ENCODE peak calls at places on chromosomes 11 and 22, in ten cellular contexts. One of them, this sample, is unnamed.

GRCh38 chr11:69638941-69639681 is 1.8 kb upstream of the CCND1 start:
- DNase-seq in HT-29: peak
- DNase-seq in thoracic aorta: peak
- DNase-seq in naive thymus-derived CD4-positive, alpha-beta T cell: no peak
- DNase-seq in NCI-H1092: peak
- DNase-seq in SHP77 treated with DMSO at 0.1 percent for 48 hours: peak
- DNase-seq in NCI-H460: peak
- DNase-seq in mesenchymal stem cell: peak
- DNase-seq in astrocyte of the hippocampus: peak
- DNase-seq in BE2C: peak
- DNase-seq in this sample: peak

GRCh38 chr11:66510271-66510989 is at the start of gene BBS1:
- DNase-seq in SHP77 treated with DMSO at 0.1 percent for 48 hours: peak
- DNase-seq in thoracic aorta: peak
- DNase-seq in astrocyte of the hippocampus: peak
- DNase-seq in mesenchymal stem cell: peak
- DNase-seq in NCI-H460: peak
- DNase-seq in naive thymus-derived CD4-positive, alpha-beta T cell: peak
- DNase-seq in NCI-H1092: peak
- DNase-seq in HT-29: peak
- DNase-seq in BE2C: peak
- DNase-seq in this sample: peak

GRCh38 chr11:50155508-50155907 is 122.8 kb downstream of the OR4C45 start:
- DNase-seq in astrocyte of the hippocampus: no peak
- DNase-seq in HT-29: no peak
- DNase-seq in BE2C: no peak
- DNase-seq in naive thymus-derived CD4-positive, alpha-beta T cell: no peak
- DNase-seq in NCI-H1092: no peak
- DNase-seq in SHP77 treated with DMSO at 0.1 percent for 48 hours: no peak
- DNase-seq in thoracic aorta: no peak
- DNase-seq in NCI-H460: no peak
- DNase-seq in mesenchymal stem cell: no peak
- DNase-seq in this sample: no peak

GRCh38 chr11:95517453-95517852 is 272.1 kb downstream of the FAM76B start:
- DNase-seq in SHP77 treated with DMSO at 0.1 percent for 48 hours: no peak
- DNase-seq in astrocyte of the hippocampus: no peak
- DNase-seq in HT-29: no peak
- DNase-seq in naive thymus-derived CD4-positive, alpha-beta T cell: no peak
- DNase-seq in NCI-H460: no peak
- DNase-seq in mesenchymal stem cell: peak
- DNase-seq in BE2C: no peak
- DNase-seq in thoracic aorta: no peak
- DNase-seq in NCI-H1092: no peak
- DNase-seq in this sample: no peak

GRCh38 chr22:46013460-46014416 is 36.8 kb upstream of the WNT7B start:
- DNase-seq in NCI-H460: peak
- DNase-seq in naive thymus-derived CD4-positive, alpha-beta T cell: peak
- DNase-seq in thoracic aorta: peak
- DNase-seq in BE2C: peak
- DNase-seq in SHP77 treated with DMSO at 0.1 percent for 48 hours: peak
- DNase-seq in HT-29: peak
- DNase-seq in mesenchymal stem cell: peak
- DNase-seq in NCI-H1092: peak
- DNase-seq in astrocyte of the hippocampus: peak
- DNase-seq in this sample: peak

GRCh38 chr11:18836415-18836814 is 44.8 kb upstream of the PTPN5 start:
- DNase-seq in naive thymus-derived CD4-positive, alpha-beta T cell: no peak
- DNase-seq in thoracic aorta: no peak
- DNase-seq in BE2C: no peak
- DNase-seq in HT-29: no peak
- DNase-seq in SHP77 treated with DMSO at 0.1 percent for 48 hours: no peak
- DNase-seq in astrocyte of the hippocampus: peak
- DNase-seq in NCI-H1092: no peak
- DNase-seq in mesenchymal stem cell: peak
- DNase-seq in NCI-H460: no peak
- DNase-seq in this sample: no peak

GRCh38 chr11:107857550-107858216 is 904 bp downstream of the SLC35F2 start:
- DNase-seq in HT-29: no peak
- DNase-seq in naive thymus-derived CD4-positive, alpha-beta T cell: no peak
- DNase-seq in NCI-H460: peak
- DNase-seq in SHP77 treated with DMSO at 0.1 percent for 48 hours: no peak
- DNase-seq in mesenchymal stem cell: peak
- DNase-seq in astrocyte of the hippocampus: no peak
- DNase-seq in NCI-H1092: no peak
- DNase-seq in BE2C: peak
- DNase-seq in thoracic aorta: no peak
- DNase-seq in this sample: peak

GRCh38 chr11:76208829-76209670 is 2.7 kb upstream of the WNT11 start:
- DNase-seq in NCI-H1092: peak
- DNase-seq in SHP77 treated with DMSO at 0.1 percent for 48 hours: peak
- DNase-seq in naive thymus-derived CD4-positive, alpha-beta T cell: peak
- DNase-seq in NCI-H460: peak
- DNase-seq in HT-29: peak
- DNase-seq in astrocyte of the hippocampus: peak
- DNase-seq in BE2C: peak
- DNase-seq in thoracic aorta: no peak
- DNase-seq in mesenchymal stem cell: peak
- DNase-seq in this sample: no peak

GRCh38 chr11:91730620-91731019 is 494.0 kb upstream of the FAT3 start:
- DNase-seq in HT-29: no peak
- DNase-seq in SHP77 treated with DMSO at 0.1 percent for 48 hours: no peak
- DNase-seq in mesenchymal stem cell: no peak
- DNase-seq in thoracic aorta: no peak
- DNase-seq in NCI-H460: no peak
- DNase-seq in astrocyte of the hippocampus: no peak
- DNase-seq in NCI-H1092: no peak
- DNase-seq in naive thymus-derived CD4-positive, alpha-beta T cell: no peak
- DNase-seq in BE2C: no peak
- DNase-seq in this sample: no peak

GRCh38 chr11:2212411-2213251 is 41.0 kb upstream of the TH start:
- DNase-seq in thoracic aorta: no peak
- DNase-seq in mesenchymal stem cell: no peak
- DNase-seq in BE2C: no peak
- DNase-seq in NCI-H460: no peak
- DNase-seq in astrocyte of the hippocampus: no peak
- DNase-seq in NCI-H1092: no peak
- DNase-seq in HT-29: no peak
- DNase-seq in naive thymus-derived CD4-positive, alpha-beta T cell: no peak
- DNase-seq in SHP77 treated with DMSO at 0.1 percent for 48 hours: no peak
- DNase-seq in this sample: no peak

GRCh38 chr11:14672635-14673034 is 29.0 kb downstream of the PDE3B start:
- DNase-seq in BE2C: no peak
- DNase-seq in thoracic aorta: no peak
- DNase-seq in SHP77 treated with DMSO at 0.1 percent for 48 hours: no peak
- DNase-seq in mesenchymal stem cell: peak
- DNase-seq in astrocyte of the hippocampus: no peak
- DNase-seq in NCI-H460: no peak
- DNase-seq in naive thymus-derived CD4-positive, alpha-beta T cell: no peak
- DNase-seq in NCI-H1092: no peak
- DNase-seq in HT-29: no peak
- DNase-seq in this sample: no peak

GRCh38 chr11:119025099-119025473 is 5.6 kb downstream of the SLC37A4 start:
- DNase-seq in SHP77 treated with DMSO at 0.1 percent for 48 hours: no peak
- DNase-seq in mesenchymal stem cell: no peak
- DNase-seq in HT-29: no peak
- DNase-seq in thoracic aorta: no peak
- DNase-seq in BE2C: no peak
- DNase-seq in astrocyte of the hippocampus: no peak
- DNase-seq in NCI-H1092: no peak
- DNase-seq in naive thymus-derived CD4-positive, alpha-beta T cell: no peak
- DNase-seq in NCI-H460: no peak
- DNase-seq in this sample: no peak

GRCh38 chr11:120229451-120230424 is 10.2 kb upstream of the POU2F3 start:
- DNase-seq in SHP77 treated with DMSO at 0.1 percent for 48 hours: no peak
- DNase-seq in astrocyte of the hippocampus: peak
- DNase-seq in mesenchymal stem cell: peak
- DNase-seq in NCI-H1092: no peak
- DNase-seq in naive thymus-derived CD4-positive, alpha-beta T cell: peak
- DNase-seq in NCI-H460: no peak
- DNase-seq in thoracic aorta: no peak
- DNase-seq in HT-29: peak
- DNase-seq in BE2C: no peak
- DNase-seq in this sample: no peak

GRCh38 chr22:23534851-23535717 is 45.0 kb downstream of the IGLL1 start:
- DNase-seq in NCI-H460: no peak
- DNase-seq in HT-29: no peak
- DNase-seq in naive thymus-derived CD4-positive, alpha-beta T cell: no peak
- DNase-seq in NCI-H1092: no peak
- DNase-seq in astrocyte of the hippocampus: no peak
- DNase-seq in thoracic aorta: no peak
- DNase-seq in BE2C: no peak
- DNase-seq in mesenchymal stem cell: no peak
- DNase-seq in SHP77 treated with DMSO at 0.1 percent for 48 hours: no peak
- DNase-seq in this sample: no peak

GRCh38 chr11:45234306-45235006 is 51.7 kb downstream of the SYT13 start:
- DNase-seq in HT-29: no peak
- DNase-seq in NCI-H1092: no peak
- DNase-seq in NCI-H460: no peak
- DNase-seq in SHP77 treated with DMSO at 0.1 percent for 48 hours: no peak
- DNase-seq in mesenchymal stem cell: no peak
- DNase-seq in naive thymus-derived CD4-positive, alpha-beta T cell: no peak
- DNase-seq in BE2C: no peak
- DNase-seq in astrocyte of the hippocampus: no peak
- DNase-seq in thoracic aorta: no peak
- DNase-seq in this sample: no peak

GRCh38 chr11:73085189-73085875 is 56.8 kb downstream of the FCHSD2 start:
- DNase-seq in NCI-H1092: no peak
- DNase-seq in NCI-H460: no peak
- DNase-seq in SHP77 treated with DMSO at 0.1 percent for 48 hours: no peak
- DNase-seq in HT-29: no peak
- DNase-seq in thoracic aorta: no peak
- DNase-seq in BE2C: no peak
- DNase-seq in mesenchymal stem cell: peak
- DNase-seq in naive thymus-derived CD4-positive, alpha-beta T cell: no peak
- DNase-seq in astrocyte of the hippocampus: peak
- DNase-seq in this sample: no peak

GRCh38 chr11:131691558-131692041 is 321.2 kb downstream of the NTM start:
- DNase-seq in thoracic aorta: no peak
- DNase-seq in HT-29: no peak
- DNase-seq in naive thymus-derived CD4-positive, alpha-beta T cell: no peak
- DNase-seq in astrocyte of the hippocampus: peak
- DNase-seq in NCI-H1092: peak
- DNase-seq in mesenchymal stem cell: no peak
- DNase-seq in SHP77 treated with DMSO at 0.1 percent for 48 hours: no peak
- DNase-seq in NCI-H460: peak
- DNase-seq in BE2C: peak
- DNase-seq in this sample: no peak

GRCh38 chr22:30309981-30310672 is 16.6 kb downstream of the TBC1D10A start:
- DNase-seq in astrocyte of the hippocampus: peak
- DNase-seq in NCI-H460: no peak
- DNase-seq in thoracic aorta: no peak
- DNase-seq in HT-29: peak
- DNase-seq in NCI-H1092: peak
- DNase-seq in BE2C: no peak
- DNase-seq in naive thymus-derived CD4-positive, alpha-beta T cell: peak
- DNase-seq in SHP77 treated with DMSO at 0.1 percent for 48 hours: no peak
- DNase-seq in mesenchymal stem cell: peak
- DNase-seq in this sample: no peak

GRCh38 chr11:9923280-9923679 is 259.4 kb downstream of the SWAP70 start:
- DNase-seq in SHP77 treated with DMSO at 0.1 percent for 48 hours: no peak
- DNase-seq in NCI-H460: no peak
- DNase-seq in NCI-H1092: no peak
- DNase-seq in mesenchymal stem cell: no peak
- DNase-seq in naive thymus-derived CD4-positive, alpha-beta T cell: no peak
- DNase-seq in thoracic aorta: no peak
- DNase-seq in astrocyte of the hippocampus: no peak
- DNase-seq in BE2C: no peak
- DNase-seq in HT-29: no peak
- DNase-seq in this sample: no peak

GRCh38 chr11:70604221-70604620 is 205.9 kb downstream of the CTTN start:
- DNase-seq in thoracic aorta: no peak
- DNase-seq in naive thymus-derived CD4-positive, alpha-beta T cell: no peak
- DNase-seq in HT-29: no peak
- DNase-seq in NCI-H460: no peak
- DNase-seq in astrocyte of the hippocampus: no peak
- DNase-seq in SHP77 treated with DMSO at 0.1 percent for 48 hours: no peak
- DNase-seq in mesenchymal stem cell: no peak
- DNase-seq in NCI-H1092: no peak
- DNase-seq in BE2C: no peak
- DNase-seq in this sample: no peak

GRCh38 chr22:49084203-49084602 is 743.5 kb downstream of the BRD1 start:
- DNase-seq in HT-29: peak
- DNase-seq in BE2C: no peak
- DNase-seq in NCI-H1092: no peak
- DNase-seq in thoracic aorta: no peak
- DNase-seq in astrocyte of the hippocampus: no peak
- DNase-seq in NCI-H460: no peak
- DNase-seq in SHP77 treated with DMSO at 0.1 percent for 48 hours: peak
- DNase-seq in naive thymus-derived CD4-positive, alpha-beta T cell: no peak
- DNase-seq in mesenchymal stem cell: no peak
- DNase-seq in this sample: no peak

This sample was measured in Panc1.